ENCODE peak calls at places on chromosomes 6 and 20, in seven cellular contexts. W, Q, M, N, A, K and P are unnamed samples.

GRCh38 chr6:169072127-169073042 is 181.3 kb downstream of the THBS2 start:
- DNase-seq in Q (no peak), M (no peak), W (no peak), K (no peak), N (no peak), A (no peak), P (no peak)

GRCh38 chr6:100342830-100343229 is 121.9 kb downstream of the SIM1 start:
- DNase-seq in N (no peak), K (no peak), W (no peak), Q (no peak), M (no peak), A (no peak), P (no peak)

GRCh38 chr20:40668449-40669228 is 20.4 kb downstream of the MAFB start:
- DNase-seq in W (no peak), A (no peak), Q (no peak), K (no peak), N (no peak), M (no peak), P (no peak)

GRCh38 chr6:154157706-154158105 is 118.7 kb downstream of the OPRM1 start:
- DNase-seq in M (no peak), N (no peak), K (no peak), A (no peak), Q (no peak), W (no peak), P (no peak)

GRCh38 chr20:54560357-54560756 is 85.0 kb downstream of the DOK5 start:
- DNase-seq in W (no peak), Q (no peak), M (no peak), K (no peak), A (no peak), N (no peak), P (no peak)

GRCh38 chr20:56710577-56711465 is 81.7 kb downstream of the TFAP2C start:
- DNase-seq in W (no peak), Q (no peak), N (no peak), K (no peak), A (no peak), M (no peak), P (no peak)

GRCh38 chr20:35991142-35991771 is 22.9 kb downstream of the CNBD2 start:
- DNase-seq in K (no peak), A (no peak), M (no peak), N (no peak), W (peak), Q (no peak), P (peak)

GRCh38 chr6:37631295-37631694 is 66.4 kb downstream of the MDGA1 start:
- DNase-seq in K (no peak), A (no peak), N (no peak), Q (no peak), M (no peak), W (no peak), P (no peak)

GRCh38 chr6:87444362-87444761 is 28.4 kb upstream of the SLC35A1 start:
- DNase-seq in W (no peak), N (no peak), M (no peak), A (no peak), K (no peak), Q (no peak), P (no peak)

GRCh38 chr6:52516943-52517342 is 59.9 kb downstream of the TRAM2 start:
- DNase-seq in A (no peak), M (no peak), Q (no peak), K (no peak), N (no peak), W (no peak), P (no peak)

GRCh38 chr6:127342296-127342945 is 988 bp downstream of the ECHDC1 start:
- DNase-seq in N (no peak), Q (no peak), W (no peak), A (no peak), M (no peak), K (no peak), P (no peak)

GRCh38 chr6:113629940-113630339 is 227.2 kb upstream of the MARCKS start:
- DNase-seq in W (no peak), M (no peak), Q (no peak), A (no peak), N (no peak), K (no peak), P (no peak)

GRCh38 chr20:44264287-44264686 is 17.2 kb downstream of the GDAP1L1 start:
- DNase-seq in Q (no peak), A (no peak), W (peak), N (no peak), K (no peak), M (no peak), P (no peak)

GRCh38 chr20:62900692-62901584 is 25.4 kb downstream of the DIDO1 start:
- DNase-seq in Q (no peak), M (no peak), W (no peak), K (no peak), A (no peak), N (no peak), P (no peak)

GRCh38 chr6:5992551-5993225 is 14.0 kb downstream of the NRN1 start:
- DNase-seq in W (no peak), K (no peak), N (no peak), Q (no peak), M (no peak), A (no peak), P (no peak)